ENCODE peak calls at places on chromosomes 13 and 19, in six cellular contexts. D is nephron progenitor cell, K is upper lobe of right lung, Y is brain microvascular endothelial cell, I is cardiac fibroblast, N is B cell. V is an unnamed sample.

GRCh38 chr19:57317503-57317902 is 2.8 kb upstream of the ZNF543 start:
- DNase-seq in D (no peak), K (no peak), Y (no peak), I (peak; percentile 12), N (no peak), V (no peak)

GRCh38 chr19:16160445-16160942 is 12.8 kb downstream of the CIB3 start:
- DNase-seq in D (no peak), K (no peak), Y (no peak), I (no peak), N (no peak), V (no peak)

GRCh38 chr19:55113570-55114039 is 3.8 kb downstream of the PPP1R12C start:
- DNase-seq in D (peak; percentile 82), K (peak; percentile 83), Y (peak; percentile 88), I (peak; percentile 95), N (peak; percentile 10), V (peak; percentile 73)

GRCh38 chr13:95156208-95156607 is 145.0 kb downstream of the ABCC4 start:
- DNase-seq in D (no peak), K (no peak), Y (peak; percentile 36), I (peak; percentile 68), N (no peak), V (no peak)

GRCh38 chr19:30448386-30449130 is 76.4 kb downstream of the ZNF536 start:
- DNase-seq in D (no peak), K (no peak), Y (no peak), I (no peak), N (no peak), V (no peak)

GRCh38 chr13:98482476-98483444 is 94.1 kb downstream of the STK24 start:
- DNase-seq in D (no peak), K (peak; percentile 87), Y (peak; percentile 85), I (peak; percentile 85), N (no peak), V (peak; percentile 45)

GRCh38 chr13:72384879-72385278 is 342.6 kb downstream of the MZT1 start:
- DNase-seq in D (no peak), K (no peak), Y (peak; percentile 60), I (peak; percentile 54), N (no peak), V (no peak)

GRCh38 chr19:4374451-4375163 is 25.7 kb downstream of the SH3GL1 start:
- DNase-seq in D (no peak), K (peak; percentile 83), Y (peak; percentile 63), I (peak; percentile 88), N (no peak), V (peak; percentile 70)

GRCh38 chr19:39427707-39428106 is 8.0 kb downstream of the RPS16 start:
- DNase-seq in D (no peak), K (no peak), Y (no peak), I (no peak), N (no peak), V (no peak)

GRCh38 chr13:79353698-79354097 is 52.4 kb downstream of the RBM26 start:
- DNase-seq in D (no peak), K (no peak), Y (no peak), I (peak; percentile 4), N (no peak), V (no peak)

GRCh38 chr19:6464070-6464873 is at the start of gene CRB3:
- DNase-seq in D (peak; percentile 36), K (peak; percentile 96), Y (no peak), I (no peak), N (peak; percentile 44), V (no peak)

DNA sequence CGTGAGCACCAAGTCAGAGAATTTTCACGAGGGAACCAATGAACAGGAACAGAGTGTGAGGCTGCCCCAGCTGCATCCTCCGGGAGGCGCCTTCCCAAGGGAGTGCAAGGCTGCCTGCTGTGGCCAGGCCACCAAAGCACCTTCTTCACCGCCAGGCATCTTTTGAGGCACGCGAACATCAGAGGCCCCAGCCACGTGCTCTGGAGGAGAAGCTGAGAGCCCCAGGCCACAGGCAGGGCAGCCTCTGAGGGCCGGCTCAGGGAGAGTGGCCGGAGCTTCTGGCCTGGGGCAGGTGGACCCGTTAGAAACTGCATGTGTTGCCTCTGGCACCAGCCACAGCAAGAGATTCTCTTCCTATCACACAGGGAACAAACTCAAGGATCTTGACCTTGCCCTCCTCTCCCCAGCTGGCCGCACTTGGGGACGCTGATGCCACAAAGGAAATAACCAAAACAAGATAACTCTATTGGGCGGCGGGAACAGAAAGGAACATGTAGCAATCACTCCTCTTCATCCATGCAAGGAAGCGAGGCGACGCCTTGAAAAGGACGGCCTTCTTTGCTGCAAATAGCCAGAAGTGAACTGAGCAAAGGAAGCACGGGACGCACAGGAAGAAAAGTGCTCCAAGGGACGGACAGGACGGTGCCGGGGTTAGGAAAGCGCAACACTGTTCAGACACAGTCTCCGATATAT is 19.9 kb downstream of the GAS6 start:
- DNase-seq in D (no peak), K (peak; percentile 54), Y (no peak), I (no peak), N (no peak), V (no peak)
- TF ChIP-seq CTCF in D (no peak), K (no peak), Y (peak; percentile 4), I (no peak), N (no peak), V (no peak)

DNA sequence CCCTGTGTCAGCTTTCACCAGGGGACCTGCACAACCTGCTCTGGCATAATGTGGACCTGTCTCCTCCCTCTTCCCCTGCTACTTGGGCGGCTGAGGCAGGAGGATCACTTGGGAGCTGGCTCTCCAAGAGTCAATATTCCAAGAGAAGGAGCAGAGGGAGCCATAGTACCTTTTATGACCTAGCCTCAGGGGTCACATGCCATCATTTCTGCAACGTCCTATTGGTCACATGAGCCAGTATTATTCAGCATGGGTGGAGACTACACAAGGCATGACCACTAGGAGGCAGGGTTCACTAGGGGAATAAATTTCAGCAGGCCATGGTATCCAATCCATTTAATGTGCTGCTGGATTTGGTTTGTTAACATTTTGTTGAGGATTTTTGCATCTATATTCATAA is 12.0 kb upstream of the SHFL start:
- DNase-seq in D (no peak), K (no peak), Y (peak; percentile 7), I (peak; percentile 27), N (peak; percentile 52), V (no peak)
- TF ChIP-seq CTCF in D (peak; percentile 33), K (peak; percentile 35), Y (peak; percentile 57), I (peak; percentile 43), N (peak; percentile 23), V (no peak)

DNA sequence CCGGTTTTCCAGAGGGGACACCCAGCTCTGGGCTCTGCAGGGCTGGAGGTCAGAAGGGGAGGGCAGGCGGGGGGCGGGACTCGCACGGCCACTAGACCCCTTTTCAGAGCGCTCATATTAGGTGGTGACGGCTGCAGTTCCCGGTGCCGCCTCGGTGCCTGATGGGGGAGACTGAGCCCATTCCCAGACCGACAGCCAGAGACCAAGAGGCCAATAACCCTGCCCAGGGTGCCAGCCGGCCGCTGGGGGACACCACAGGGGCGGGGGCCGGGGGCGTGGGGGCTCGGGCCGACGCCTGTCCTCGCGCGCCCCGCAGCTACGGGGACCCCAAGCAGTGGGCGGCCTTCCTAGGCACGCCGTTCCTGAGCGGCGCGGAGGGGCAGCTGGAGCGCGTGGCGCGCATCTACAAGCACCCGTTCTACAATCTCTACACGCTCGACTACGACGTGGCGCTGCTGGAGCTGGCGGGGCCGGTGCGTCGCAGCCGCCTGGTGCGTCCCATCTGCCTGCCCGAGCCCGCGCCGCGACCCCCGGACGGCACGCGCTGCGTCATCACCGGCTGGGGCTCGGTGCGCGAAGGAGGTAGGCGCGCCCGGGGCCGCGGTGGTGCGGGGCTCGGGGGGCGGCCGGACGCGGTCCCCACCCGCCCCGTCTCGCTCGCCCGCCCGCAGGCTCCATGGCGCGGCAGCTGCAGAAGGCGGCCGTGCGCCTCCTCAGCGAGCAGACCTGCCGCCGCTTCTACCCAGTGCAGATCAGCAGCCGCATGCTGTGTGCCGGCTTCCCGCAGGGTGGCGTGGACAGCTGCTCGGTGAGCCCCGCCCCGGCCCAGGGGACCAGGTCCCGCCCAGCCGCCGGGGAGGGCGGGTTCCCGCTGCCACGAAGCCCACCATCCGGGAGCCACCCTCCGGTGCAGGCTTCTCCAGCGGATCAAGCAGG is 2.4 kb downstream of the TIMM13 start:
- DNase-seq in D (peak; percentile 83), K (peak; percentile 67), Y (peak; percentile 78), I (peak; percentile 81), N (no peak), V (peak; percentile 59)
- TF ChIP-seq CTCF in D (peak; percentile 23), K (no peak), Y (peak; percentile 61), I (peak; percentile 41), N (no peak), V (peak; percentile 37)

GRCh38 chr13:102536196-102536595 is 60.6 kb upstream of the TPP2 start:
- DNase-seq in D (no peak), K (no peak), Y (no peak), I (no peak), N (no peak), V (no peak)
- TF ChIP-seq CTCF in D (no peak), K (no peak), Y (no peak), I (no peak), N (no peak), V (no peak)

GRCh38 chr19:18860725-18861124 is 29.0 kb downstream of the UPF1 start:
- DNase-seq in D (no peak), K (peak; percentile 63), Y (no peak), I (no peak), N (no peak), V (no peak)

GRCh38 chr19:18860302-18860700 is 28.5 kb downstream of the UPF1 start:
- DNase-seq in D (no peak), K (no peak), Y (no peak), I (no peak), N (no peak), V (no peak)

GRCh38 chr19:18857223-18857622 is 25.5 kb downstream of the UPF1 start:
- DNase-seq in D (no peak), K (no peak), Y (no peak), I (no peak), N (no peak), V (no peak)

GRCh38 chr19:18859676-18860301 is 28.0 kb downstream of the UPF1 start:
- DNase-seq in D (no peak), K (no peak), Y (no peak), I (peak; percentile 47), N (no peak), V (no peak)

GRCh38 chr19:18858906-18859646 is 27.3 kb downstream of the UPF1 start:
- DNase-seq in D (no peak), K (no peak), Y (no peak), I (no peak), N (no peak), V (no peak)
- TF ChIP-seq CTCF in D (no peak), K (no peak), Y (no peak), I (no peak), N (no peak), V (no peak)

DNA sequence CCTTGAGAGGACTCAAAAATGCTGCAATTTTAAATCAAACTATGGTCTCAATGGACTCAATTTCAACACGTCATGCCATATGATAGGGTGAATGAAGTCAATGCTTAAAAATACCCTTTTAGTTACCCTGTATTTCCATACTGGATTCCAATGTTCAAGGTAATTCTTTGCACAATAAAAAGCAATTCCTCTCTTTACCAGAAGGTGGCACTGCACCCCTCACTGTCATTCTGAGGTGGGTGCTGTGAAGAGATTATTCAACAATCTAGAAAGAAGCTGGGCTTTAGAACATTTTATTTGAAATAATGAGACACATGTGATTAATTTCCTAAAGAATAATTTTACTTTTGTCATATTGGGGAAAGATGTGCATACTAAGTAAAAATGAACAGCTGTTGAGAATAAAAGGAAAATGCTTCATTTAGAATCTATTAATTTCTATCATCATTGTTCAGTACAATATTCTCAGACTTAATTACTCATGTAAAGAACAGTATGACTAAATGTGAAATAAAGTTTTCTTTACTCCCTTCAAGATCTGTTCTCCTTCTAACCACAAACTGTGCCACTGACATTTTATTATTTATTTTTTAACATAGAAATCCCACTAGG is 789.1 kb downstream of the GPC5 start:
- DNase-seq in D (peak; percentile 39), K (no peak), Y (peak; percentile 35), I (peak; percentile 63), N (peak; percentile 34), V (no peak)
- TF ChIP-seq CTCF in D (peak; percentile 88), K (peak; percentile 84), Y (peak; percentile 82), I (peak; percentile 77), N (peak; percentile 87), V (peak; percentile 59)